ENCODE peak calls at places on chromosomes 2 and 18, in ten cellular contexts. G is uterus, K is transverse colon, V is heart left ventricle, M is body of pancreas, O is adrenal gland, W is breast epithelium, X is A549, E is esophagus squamous epithelium, R is right lobe of liver. L is an unnamed sample. For H3K4me1, the result is how much of the 10 kb centered on the place peaks cover.

GRCh38 chr2:197191177-197191947 is 119.2 kb downstream of the ANKRD44 start:
- DNase-seq in G (no peak), K (no peak), V (no peak), M (no peak), O (no peak), W (no peak), X (peak), E (no peak), R (no peak), L (no peak)

GRCh38 chr2:119013640-119014039 is 71.6 kb downstream of the MARCO start:
- DNase-seq in G (no peak), K (no peak), V (no peak), M (no peak), O (no peak), W (no peak), X (no peak), E (no peak), R (no peak), L (no peak)

GRCh38 chr18:74951165-74951760 is 257.7 kb downstream of the PTGR3 start:
- DNase-seq in G (no peak), K (peak), V (no peak), M (peak), O (peak), W (peak), X (peak), E (no peak), R (no peak), L (no peak)

GRCh38 chr2:68371581-68371980 is 6.5 kb downstream of the PLEK start:
- DNase-seq in G (no peak), K (no peak), V (no peak), M (no peak), O (no peak), W (no peak), X (no peak), E (no peak), R (no peak), L (no peak)

GRCh38 chr2:140891614-140892212 is 1239.1 kb downstream of the LRP1B start:
- DNase-seq in G (no peak), K (no peak), V (no peak), M (no peak), O (no peak), W (no peak), X (no peak), E (no peak), R (no peak), L (no peak)

GRCh38 chr2:33275689-33276444 is 200.6 kb upstream of the RASGRP3 start:
- DNase-seq in G (peak), K (no peak), V (peak), M (peak), O (peak), W (no peak), X (peak), E (no peak), R (no peak), L (no peak)

GRCh38 chr18:21672868-21673267 is 31.7 kb downstream of the ABHD3 start:
- DNase-seq in G (no peak), K (peak), V (peak), M (peak), O (peak), W (no peak), X (peak), E (no peak), R (no peak), L (no peak)

GRCh38 chr2:27370816-27371620 is 602 bp downstream of the SNX17 start:
- DNase-seq in G (no peak), K (peak), V (peak), M (peak), O (peak), W (no peak), X (peak), E (no peak), R (peak), L (no peak)

GRCh38 chr18:59001166-59001565 is 136.5 kb downstream of the ZNF532 start:
- DNase-seq in G (no peak), K (no peak), V (no peak), M (no peak), O (no peak), W (no peak), X (no peak), E (no peak), R (no peak), L (no peak)

GRCh38 chr18:26479065-26479685 is 69.2 kb downstream of the KCTD1 start:
- DNase-seq in G (no peak), K (no peak), V (no peak), M (no peak), O (no peak), W (no peak), X (no peak), E (no peak), R (no peak), L (no peak)

GRCh38 chr2:238286551-238286950 is 1.9 kb downstream of the PER2 start:
- DNase-seq in G (peak), K (peak), V (peak), M (peak), O (peak), W (peak), X (no peak), E (no peak), R (peak), L (peak)

GRCh38 chr2:112839407-112840067 is 3.0 kb upstream of the IL1B start:
- DNase-seq in G (no peak), K (no peak), V (no peak), M (peak), O (peak), W (no peak), X (no peak), E (no peak), R (no peak), L (no peak)

GRCh38 chr18:34222025-34222395 is 2.7 kb downstream of the NOL4 start:
- DNase-seq in G (no peak), K (no peak), V (no peak), M (no peak), O (no peak), W (no peak), X (no peak), E (no peak), R (no peak), L (peak)

GRCh38 chr2:127893494-127893893 is 7.7 kb upstream of the AMMECR1L start:
- DNase-seq in G (no peak), K (no peak), V (no peak), M (no peak), O (no peak), W (no peak), X (no peak), E (no peak), R (no peak), L (peak)

GRCh38 chr2:11516984-11517648 is 16.7 kb upstream of the GREB1 start:
- DNase-seq in G (no peak), K (no peak), V (no peak), M (no peak), O (no peak), W (no peak), X (no peak), E (no peak), R (no peak), L (no peak)

GRCh38 chr2:232483296-232483922 is 4.2 kb downstream of the ECEL1 start:
- DNase-seq in G (no peak), K (no peak), V (no peak), M (no peak), O (peak), W (peak), X (no peak), E (no peak), R (no peak), L (peak)

GRCh38 chr2:128552806-128553551 is 234.3 kb upstream of the HS6ST1 start:
- DNase-seq in G (no peak), K (no peak), V (no peak), M (peak), O (no peak), W (no peak), X (no peak), E (no peak), R (no peak), L (no peak)

GRCh38 chr2:40228296-40228695 is 223.6 kb downstream of the SLC8A1 start:
- DNase-seq in G (no peak), K (no peak), V (no peak), M (no peak), O (no peak), W (no peak), X (no peak), E (no peak), R (no peak), L (no peak)

GRCh38 chr18:49028091-49028490 is 77.3 kb upstream of the SMAD7 start:
- DNase-seq in G (no peak), K (no peak), V (no peak), M (no peak), O (no peak), W (no peak), X (no peak), E (no peak), R (no peak), L (no peak)

GRCh38 chr2:6353669-6354068 is 512.0 kb downstream of the CMPK2 start:
- DNase-seq in G (no peak), K (no peak), V (no peak), M (no peak), O (no peak), W (no peak), X (no peak), E (no peak), R (no peak), L (no peak)

GRCh38 chr2:162297925-162298552 is 20.4 kb downstream of the IFIH1 start:
- DNase-seq in G (peak), K (peak), V (peak), M (peak), O (peak), W (no peak), X (peak), E (no peak), R (peak), L (no peak)

GRCh38 chr18:49691177-49691608 is 122.1 kb downstream of the ACAA2 start:
- DNase-seq in G (no peak), K (no peak), V (no peak), M (peak), O (no peak), W (no peak), X (no peak), E (no peak), R (no peak), L (no peak)

GRCh38 chr18:78658531-78658930 is 321.1 kb upstream of the SALL3 start:
- DNase-seq in G (no peak), K (no peak), V (no peak), M (no peak), O (no peak), W (no peak), X (no peak), E (no peak), R (no peak), L (no peak)

GRCh38 chr2:28670882-28671281 is 80.7 kb upstream of the PPP1CB start:
- DNase-seq in G (no peak), K (no peak), V (no peak), M (no peak), O (no peak), W (no peak), X (no peak), E (no peak), R (no peak), L (no peak)

GRCh38 chr2:204731996-204732395 is 186.7 kb downstream of the PARD3B start:
- DNase-seq in G (no peak), K (no peak), V (no peak), M (no peak), O (no peak), W (no peak), X (no peak), E (no peak), R (no peak), L (no peak)

GRCh38 chr18:1663879-1664705 is 759.4 kb downstream of the ADCYAP1 start:
- DNase-seq in G (peak), K (peak), V (peak), M (peak), O (peak), W (no peak), X (peak), E (no peak), R (peak), L (peak)

GRCh38 chr2:121351521-121352318 is 66.7 kb upstream of the TFCP2L1 start:
- DNase-seq in G (no peak), K (no peak), V (no peak), M (no peak), O (no peak), W (no peak), X (no peak), E (no peak), R (peak), L (no peak)

GRCh38 chr2:144099746-144100438 is 420.0 kb downstream of the ZEB2 start:
- DNase-seq in G (no peak), K (no peak), V (no peak), M (no peak), O (no peak), W (no peak), X (peak), E (no peak), R (no peak), L (no peak)

GRCh38 chr2:9266711-9267110 is 60.1 kb downstream of the ASAP2 start:
- DNase-seq in G (no peak), K (no peak), V (no peak), M (no peak), O (no peak), W (no peak), X (no peak), E (no peak), R (no peak), L (no peak)

GRCh38 chr2:31992025-31992566 is 18.7 kb downstream of the MEMO1 start:
- DNase-seq in G (no peak), K (no peak), V (no peak), M (no peak), O (no peak), W (no peak), X (no peak), E (no peak), R (no peak), L (no peak)

GRCh38 chr2:67581751-67582150 is 184.6 kb downstream of the ETAA1 start:
- DNase-seq in G (no peak), K (no peak), V (no peak), M (no peak), O (no peak), W (no peak), X (no peak), E (no peak), R (no peak), L (no peak)

DNA sequence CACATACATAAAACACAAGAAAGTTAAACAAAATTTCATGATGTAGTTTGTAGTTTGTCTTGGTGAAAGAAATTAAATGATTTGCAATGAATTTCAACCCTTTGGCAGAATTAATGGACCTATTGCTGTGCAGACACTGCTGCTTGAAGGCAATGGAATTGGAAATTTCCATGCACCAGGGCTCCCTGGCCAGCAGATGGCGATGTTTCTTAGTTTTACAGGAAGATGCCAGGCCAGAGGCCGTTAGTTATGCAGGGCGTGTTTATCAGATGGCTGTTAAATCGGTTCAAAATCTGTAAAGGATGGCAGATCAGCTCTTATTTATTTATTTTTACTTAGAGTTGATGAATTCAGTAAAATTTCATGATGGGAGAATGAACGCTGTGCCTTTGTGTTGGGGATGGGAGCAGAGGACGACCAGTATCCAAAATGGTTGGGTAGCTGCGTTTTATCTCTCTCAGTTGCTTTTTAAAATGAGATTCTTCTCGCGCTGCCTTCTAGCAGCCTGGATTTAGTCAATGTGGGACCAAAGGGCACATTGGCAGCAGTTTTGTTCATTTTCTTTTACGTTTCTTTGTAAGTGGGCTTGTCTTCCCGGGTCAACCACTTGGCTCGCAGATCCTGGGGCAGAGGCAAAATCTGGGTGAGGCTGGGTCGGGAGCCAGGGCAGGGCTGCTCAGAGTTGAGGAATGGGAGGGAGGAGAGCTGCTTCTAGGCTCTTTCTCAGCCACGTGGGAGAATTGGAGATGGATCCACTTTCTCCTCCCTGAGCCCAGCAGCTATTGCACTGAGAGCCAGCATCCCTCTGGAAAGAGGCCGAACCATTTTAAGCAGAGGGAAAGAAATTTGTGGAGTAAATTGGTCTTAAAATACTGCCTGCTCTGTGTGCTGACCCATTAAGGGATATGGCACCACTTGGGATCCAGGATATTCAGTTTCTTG is 344.0 kb downstream of the PIK3C3 start:
- DNase-seq in G (peak), K (peak), V (peak), M (peak), O (peak), W (peak), X (peak), E (no peak), R (peak), L (peak)
- H3K4me3 ChIP-seq in G (peak), K (no peak), V (peak), M (no peak), O (no peak), W (peak), X (no peak), E (no peak), R (no peak), L (no peak)

GRCh38 chr2:157415632-157416101 is 28.2 kb downstream of the CYTIP start:
- DNase-seq in G (no peak), K (no peak), V (no peak), M (peak), O (no peak), W (no peak), X (no peak), E (no peak), R (no peak), L (peak)
- TF ChIP-seq POLR2A in G (no peak), K (no peak), V (no peak), M (no peak), O (no peak), W (no peak), X (no peak), E (no peak), R (no peak), L (no peak)

GRCh38 chr2:235611756-235612155 is 117.9 kb downstream of the AGAP1 start:
- DNase-seq in G (no peak), K (no peak), V (no peak), M (no peak), O (no peak), W (no peak), X (no peak), E (no peak), R (no peak), L (no peak)
- H3K4me1 ChIP-seq in G (under half), K (under half), V (under half), M (under half), O (under half), W (under half), X (under half), E (under half), R (under half), L (under half)

DNA sequence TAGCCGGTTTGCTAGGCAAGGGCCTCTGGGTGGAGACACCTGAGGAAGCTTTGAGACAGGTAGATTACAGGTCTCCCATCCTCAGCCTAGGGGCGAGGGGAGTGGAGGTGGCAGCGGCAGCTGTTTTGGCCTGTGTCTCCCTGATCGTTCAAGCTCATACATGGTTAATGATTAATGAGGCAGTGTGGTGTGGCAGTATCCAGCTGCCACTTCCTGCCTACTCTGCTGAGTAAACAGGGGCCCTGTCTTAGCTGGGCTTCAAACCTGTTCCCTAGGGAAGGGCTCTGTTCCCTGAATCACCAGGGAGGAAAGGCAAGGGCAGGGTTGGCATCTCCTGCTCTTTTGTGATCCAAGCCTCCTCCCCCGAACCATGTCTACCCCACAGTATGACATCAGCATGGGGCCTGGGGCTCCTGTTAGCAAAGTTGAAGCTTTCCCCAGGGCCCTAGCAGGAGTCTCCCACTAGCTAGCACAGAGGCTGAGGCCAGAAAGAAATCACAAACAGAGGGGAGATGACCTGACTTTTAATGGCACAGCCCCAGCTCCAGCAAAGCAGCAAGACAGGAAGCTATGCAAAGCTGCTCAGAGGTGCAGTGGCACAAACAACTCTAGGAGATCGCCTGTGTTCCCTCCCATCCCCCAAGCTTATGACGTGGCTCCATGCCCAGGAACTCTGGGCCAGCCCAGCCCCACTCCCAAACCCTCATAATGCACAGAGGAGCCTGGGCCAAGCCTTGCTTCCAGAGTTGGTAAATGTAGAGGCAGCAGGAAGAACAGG is 3.7 kb upstream of the TUBA4B start:
- DNase-seq in G (peak), K (peak), V (peak), M (peak), O (peak), W (peak), X (peak), E (no peak), R (peak), L (peak)
- H3K4me3 ChIP-seq in G (no peak), K (no peak), V (peak), M (no peak), O (no peak), W (no peak), X (peak), E (no peak), R (peak), L (peak)

GRCh38 chr2:236545248-236545658 is 24.4 kb upstream of the ACKR3 start:
- DNase-seq in G (no peak), K (no peak), V (no peak), M (no peak), O (no peak), W (no peak), X (no peak), E (no peak), R (no peak), L (no peak)
- TF ChIP-seq POLR2A in G (no peak), K (no peak), V (no peak), M (no peak), O (no peak), W (no peak), X (no peak), E (no peak), R (no peak), L (no peak)

GRCh38 chr2:62293151-62293489 is 97.2 kb downstream of the B3GNT2 start:
- DNase-seq in G (no peak), K (no peak), V (no peak), M (no peak), O (no peak), W (no peak), X (no peak), E (no peak), R (no peak), L (no peak)
- H3K4me1 ChIP-seq in G (under half), K (under half), V (under half), M (under half), O (under half), W (under half), X (under half), E (under half), R (under half), L (under half)

GRCh38 chr2:64359176-64359891 is 94.6 kb upstream of the LGALSL start:
- DNase-seq in G (no peak), K (no peak), V (no peak), M (peak), O (no peak), W (no peak), X (no peak), E (no peak), R (no peak), L (no peak)

GRCh38 chr2:64356906-64357305 is 97.1 kb upstream of the LGALSL start:
- DNase-seq in G (no peak), K (no peak), V (no peak), M (no peak), O (no peak), W (no peak), X (no peak), E (no peak), R (no peak), L (no peak)

GRCh38 chr2:64350996-64351395 is 103.0 kb upstream of the LGALSL start:
- DNase-seq in G (no peak), K (no peak), V (no peak), M (no peak), O (no peak), W (no peak), X (no peak), E (no peak), R (no peak), L (no peak)

GRCh38 chr2:64352292-64352691 is 101.7 kb upstream of the LGALSL start:
- DNase-seq in G (no peak), K (no peak), V (no peak), M (no peak), O (no peak), W (no peak), X (no peak), E (no peak), R (no peak), L (no peak)

GRCh38 chr2:64354857-64355680 is 98.9 kb upstream of the LGALSL start:
- DNase-seq in G (no peak), K (no peak), V (no peak), M (no peak), O (no peak), W (no peak), X (peak), E (no peak), R (no peak), L (no peak)
- H3K4me3 ChIP-seq in G (no peak), K (no peak), V (no peak), M (no peak), O (no peak), W (no peak), X (no peak), E (no peak), R (no peak), L (no peak)

L was measured in spleen.